ENCODE peak calls at places on chromosomes 13 and 19, in seven cellular contexts. One of them, this sample, is unnamed.

GRCh38 chr19:41431426-41432386 is 4.5 kb upstream of the B3GNT8 start:
- DNase-seq in CD4-positive, alpha-beta memory T cell: no peak
- DNase-seq in small intestine: peak
- DNase-seq in Caco-2: peak
- DNase-seq in AG04449: no peak
- DNase-seq in OCI-LY7: no peak
- DNase-seq in CD8-positive, alpha-beta memory T cell: no peak
- DNase-seq in this sample: no peak

GRCh38 chr19:18629166-18630088 is 7.4 kb upstream of the KLHL26 start:
- DNase-seq in CD4-positive, alpha-beta memory T cell: no peak
- DNase-seq in small intestine: peak
- DNase-seq in Caco-2: no peak
- DNase-seq in AG04449: no peak
- DNase-seq in OCI-LY7: no peak
- DNase-seq in CD8-positive, alpha-beta memory T cell: no peak
- DNase-seq in this sample: no peak

GRCh38 chr13:43816401-43816889 is 29.7 kb upstream of the ENOX1 start:
- DNase-seq in CD4-positive, alpha-beta memory T cell: no peak
- DNase-seq in small intestine: no peak
- DNase-seq in Caco-2: no peak
- DNase-seq in AG04449: no peak
- DNase-seq in OCI-LY7: no peak
- DNase-seq in CD8-positive, alpha-beta memory T cell: no peak
- DNase-seq in this sample: no peak

GRCh38 chr19:32921624-32922023 is 50.1 kb downstream of the CEP89 start:
- DNase-seq in CD4-positive, alpha-beta memory T cell: no peak
- DNase-seq in small intestine: no peak
- DNase-seq in Caco-2: no peak
- DNase-seq in AG04449: no peak
- DNase-seq in OCI-LY7: no peak
- DNase-seq in CD8-positive, alpha-beta memory T cell: no peak
- DNase-seq in this sample: no peak

GRCh38 chr13:84255226-84255625 is 373.0 kb upstream of the SLITRK1 start:
- DNase-seq in CD4-positive, alpha-beta memory T cell: no peak
- DNase-seq in small intestine: no peak
- DNase-seq in Caco-2: no peak
- DNase-seq in AG04449: no peak
- DNase-seq in OCI-LY7: no peak
- DNase-seq in CD8-positive, alpha-beta memory T cell: no peak
- DNase-seq in this sample: no peak

GRCh38 chr19:2540646-2541454 is 64.9 kb downstream of the GADD45B start:
- DNase-seq in CD4-positive, alpha-beta memory T cell: no peak
- DNase-seq in small intestine: peak
- DNase-seq in Caco-2: peak
- DNase-seq in AG04449: peak
- DNase-seq in OCI-LY7: no peak
- DNase-seq in CD8-positive, alpha-beta memory T cell: no peak
- DNase-seq in this sample: no peak

GRCh38 chr13:53204598-53204997 is 176.0 kb downstream of the OLFM4 start:
- DNase-seq in CD4-positive, alpha-beta memory T cell: no peak
- DNase-seq in small intestine: no peak
- DNase-seq in Caco-2: no peak
- DNase-seq in AG04449: no peak
- DNase-seq in OCI-LY7: no peak
- DNase-seq in CD8-positive, alpha-beta memory T cell: no peak
- DNase-seq in this sample: no peak

GRCh38 chr13:36461472-36461871 is 29.2 kb downstream of the CCNA1 start:
- DNase-seq in CD4-positive, alpha-beta memory T cell: no peak
- DNase-seq in small intestine: no peak
- DNase-seq in Caco-2: no peak
- DNase-seq in AG04449: no peak
- DNase-seq in OCI-LY7: no peak
- DNase-seq in CD8-positive, alpha-beta memory T cell: no peak
- DNase-seq in this sample: no peak

GRCh38 chr13:100140441-100140840 is 51.5 kb downstream of the PCCA start:
- DNase-seq in CD4-positive, alpha-beta memory T cell: no peak
- DNase-seq in small intestine: peak
- DNase-seq in Caco-2: no peak
- DNase-seq in AG04449: no peak
- DNase-seq in OCI-LY7: no peak
- DNase-seq in CD8-positive, alpha-beta memory T cell: no peak
- DNase-seq in this sample: no peak

GRCh38 chr13:112325941-112326645 is 50.1 kb upstream of the SPACA7 start:
- DNase-seq in CD4-positive, alpha-beta memory T cell: no peak
- DNase-seq in small intestine: no peak
- DNase-seq in Caco-2: no peak
- DNase-seq in AG04449: no peak
- DNase-seq in OCI-LY7: no peak
- DNase-seq in CD8-positive, alpha-beta memory T cell: no peak
- DNase-seq in this sample: no peak

GRCh38 chr13:96090240-96091101 is 564 bp downstream of the HS6ST3 start:
- DNase-seq in CD4-positive, alpha-beta memory T cell: no peak
- DNase-seq in small intestine: no peak
- DNase-seq in Caco-2: peak
- DNase-seq in AG04449: no peak
- DNase-seq in OCI-LY7: no peak
- DNase-seq in CD8-positive, alpha-beta memory T cell: no peak
- DNase-seq in this sample: no peak

GRCh38 chr13:101751488-101751887 is 299.0 kb downstream of the ITGBL1 start:
- DNase-seq in CD4-positive, alpha-beta memory T cell: no peak
- DNase-seq in small intestine: no peak
- DNase-seq in Caco-2: no peak
- DNase-seq in AG04449: peak
- DNase-seq in OCI-LY7: no peak
- DNase-seq in CD8-positive, alpha-beta memory T cell: no peak
- DNase-seq in this sample: no peak

GRCh38 chr13:25493930-25494707 is 122.3 kb downstream of the ATP8A2 start:
- DNase-seq in CD4-positive, alpha-beta memory T cell: no peak
- DNase-seq in small intestine: no peak
- DNase-seq in Caco-2: peak
- DNase-seq in AG04449: no peak
- DNase-seq in OCI-LY7: no peak
- DNase-seq in CD8-positive, alpha-beta memory T cell: no peak
- DNase-seq in this sample: no peak

GRCh38 chr13:44068169-44068568 is 188.5 kb downstream of the LACC1 start:
- DNase-seq in CD4-positive, alpha-beta memory T cell: no peak
- DNase-seq in small intestine: no peak
- DNase-seq in Caco-2: no peak
- DNase-seq in AG04449: no peak
- DNase-seq in OCI-LY7: no peak
- DNase-seq in CD8-positive, alpha-beta memory T cell: no peak
- DNase-seq in this sample: no peak

GRCh38 chr13:61136101-61136500 is 279.5 kb downstream of the PCDH20 start:
- DNase-seq in CD4-positive, alpha-beta memory T cell: no peak
- DNase-seq in small intestine: no peak
- DNase-seq in Caco-2: peak
- DNase-seq in AG04449: no peak
- DNase-seq in OCI-LY7: no peak
- DNase-seq in CD8-positive, alpha-beta memory T cell: no peak
- DNase-seq in this sample: no peak

GRCh38 chr19:16824658-16825311 is 4.4 kb upstream of the SIN3B start:
- DNase-seq in CD4-positive, alpha-beta memory T cell: no peak
- DNase-seq in small intestine: no peak
- DNase-seq in Caco-2: no peak
- DNase-seq in AG04449: no peak
- DNase-seq in OCI-LY7: no peak
- DNase-seq in CD8-positive, alpha-beta memory T cell: no peak
- DNase-seq in this sample: no peak

GRCh38 chr19:17214531-17215124 is 529 bp upstream of the USE1 start:
- DNase-seq in CD4-positive, alpha-beta memory T cell: no peak
- DNase-seq in small intestine: no peak
- DNase-seq in Caco-2: no peak
- DNase-seq in AG04449: no peak
- DNase-seq in OCI-LY7: no peak
- DNase-seq in CD8-positive, alpha-beta memory T cell: no peak
- DNase-seq in this sample: no peak

DNA sequence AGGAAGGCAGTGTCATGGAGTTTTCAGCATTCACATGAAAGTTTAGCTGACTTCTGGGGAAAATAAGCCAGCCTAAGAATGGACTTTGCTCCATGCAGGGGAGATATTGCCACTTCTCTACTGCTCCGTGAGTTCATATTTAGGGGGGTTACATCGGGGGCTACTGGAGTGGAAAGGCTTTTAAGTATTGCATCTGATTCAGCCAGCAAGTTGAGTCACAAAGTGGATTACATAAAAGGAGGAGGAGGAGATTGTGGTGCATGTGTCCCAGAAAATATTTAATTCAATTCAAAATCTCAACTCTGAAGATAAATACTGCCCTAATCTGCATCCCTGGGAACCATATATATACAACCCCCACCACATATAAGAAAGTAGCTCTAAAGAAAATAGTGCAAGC is 617.2 kb downstream of the DCT start:
- DNase-seq in CD4-positive, alpha-beta memory T cell: no peak
- DNase-seq in small intestine: no peak
- DNase-seq in Caco-2: no peak
- DNase-seq in AG04449: no peak
- DNase-seq in OCI-LY7: no peak
- DNase-seq in CD8-positive, alpha-beta memory T cell: no peak
- DNase-seq in this sample: no peak
- H3K4me3 ChIP-seq in CD4-positive, alpha-beta memory T cell: no peak
- H3K4me3 ChIP-seq in small intestine: no peak
- H3K4me3 ChIP-seq in Caco-2: no peak
- H3K4me3 ChIP-seq in AG04449: no peak
- H3K4me3 ChIP-seq in OCI-LY7: no peak
- H3K4me3 ChIP-seq in CD8-positive, alpha-beta memory T cell: no peak
- H3K4me3 ChIP-seq in this sample: no peak

GRCh38 chr19:34778342-34778741 is 5.3 kb upstream of the ZNF599 start:
- DNase-seq in CD4-positive, alpha-beta memory T cell: no peak
- DNase-seq in small intestine: no peak
- DNase-seq in Caco-2: no peak
- DNase-seq in AG04449: no peak
- DNase-seq in OCI-LY7: no peak
- DNase-seq in CD8-positive, alpha-beta memory T cell: no peak
- DNase-seq in this sample: no peak

GRCh38 chr19:34774857-34775256 is 1.8 kb upstream of the ZNF599 start:
- DNase-seq in CD4-positive, alpha-beta memory T cell: no peak
- DNase-seq in small intestine: no peak
- DNase-seq in Caco-2: no peak
- DNase-seq in AG04449: no peak
- DNase-seq in OCI-LY7: no peak
- DNase-seq in CD8-positive, alpha-beta memory T cell: no peak
- DNase-seq in this sample: no peak

GRCh38 chr19:34767967-34768366 is 5.0 kb downstream of the ZNF599 start:
- DNase-seq in CD4-positive, alpha-beta memory T cell: no peak
- DNase-seq in small intestine: no peak
- DNase-seq in Caco-2: no peak
- DNase-seq in AG04449: no peak
- DNase-seq in OCI-LY7: no peak
- DNase-seq in CD8-positive, alpha-beta memory T cell: no peak
- DNase-seq in this sample: no peak

GRCh38 chr19:34772697-34773554 is at the start of gene ZNF599:
- DNase-seq in CD4-positive, alpha-beta memory T cell: peak
- DNase-seq in small intestine: peak
- DNase-seq in Caco-2: peak
- DNase-seq in AG04449: peak
- DNase-seq in OCI-LY7: peak
- DNase-seq in CD8-positive, alpha-beta memory T cell: peak
- DNase-seq in this sample: peak

GRCh38 chr19:34773555-34773864 is 495 bp upstream of the ZNF599 start:
- DNase-seq in CD4-positive, alpha-beta memory T cell: no peak
- DNase-seq in small intestine: no peak
- DNase-seq in Caco-2: no peak
- DNase-seq in AG04449: no peak
- DNase-seq in OCI-LY7: no peak
- DNase-seq in CD8-positive, alpha-beta memory T cell: no peak
- DNase-seq in this sample: no peak
- H3K4me3 ChIP-seq in CD4-positive, alpha-beta memory T cell: no peak
- H3K4me3 ChIP-seq in small intestine: peak
- H3K4me3 ChIP-seq in Caco-2: no peak
- H3K4me3 ChIP-seq in AG04449: peak
- H3K4me3 ChIP-seq in OCI-LY7: peak
- H3K4me3 ChIP-seq in CD8-positive, alpha-beta memory T cell: peak
- H3K4me3 ChIP-seq in this sample: peak

GRCh38 chr19:12836529-12836863 is 1.8 kb upstream of the MAST1 start:
- DNase-seq in CD4-positive, alpha-beta memory T cell: no peak
- DNase-seq in small intestine: no peak
- DNase-seq in Caco-2: no peak
- DNase-seq in AG04449: no peak
- DNase-seq in OCI-LY7: no peak
- DNase-seq in CD8-positive, alpha-beta memory T cell: no peak
- DNase-seq in this sample: no peak

GRCh38 chr19:12833418-12833746 is 997 bp downstream of the RTBDN start:
- DNase-seq in CD4-positive, alpha-beta memory T cell: no peak
- DNase-seq in small intestine: no peak
- DNase-seq in Caco-2: no peak
- DNase-seq in AG04449: no peak
- DNase-seq in OCI-LY7: no peak
- DNase-seq in CD8-positive, alpha-beta memory T cell: no peak
- DNase-seq in this sample: no peak

GRCh38 chr19:12834418-12834943 is at the start of gene RTBDN:
- DNase-seq in CD4-positive, alpha-beta memory T cell: no peak
- DNase-seq in small intestine: no peak
- DNase-seq in Caco-2: no peak
- DNase-seq in AG04449: no peak
- DNase-seq in OCI-LY7: no peak
- DNase-seq in CD8-positive, alpha-beta memory T cell: no peak
- DNase-seq in this sample: no peak

GRCh38 chr19:12834976-12835757 is 788 bp upstream of the RTBDN start:
- DNase-seq in CD4-positive, alpha-beta memory T cell: no peak
- DNase-seq in small intestine: peak
- DNase-seq in Caco-2: peak
- DNase-seq in AG04449: no peak
- DNase-seq in OCI-LY7: peak
- DNase-seq in CD8-positive, alpha-beta memory T cell: no peak
- DNase-seq in this sample: peak

GRCh38 chr19:12833747-12834417 is 497 bp downstream of the RTBDN start:
- DNase-seq in CD4-positive, alpha-beta memory T cell: no peak
- DNase-seq in small intestine: peak
- DNase-seq in Caco-2: peak
- DNase-seq in AG04449: no peak
- DNase-seq in OCI-LY7: peak
- DNase-seq in CD8-positive, alpha-beta memory T cell: peak
- DNase-seq in this sample: no peak
- H3K4me3 ChIP-seq in CD4-positive, alpha-beta memory T cell: no peak
- H3K4me3 ChIP-seq in small intestine: peak
- H3K4me3 ChIP-seq in Caco-2: peak
- H3K4me3 ChIP-seq in AG04449: peak
- H3K4me3 ChIP-seq in OCI-LY7: peak
- H3K4me3 ChIP-seq in CD8-positive, alpha-beta memory T cell: no peak
- H3K4me3 ChIP-seq in this sample: peak

GRCh38 chr19:3923096-3923758 is 9.6 kb upstream of the NMRK2 start:
- DNase-seq in CD4-positive, alpha-beta memory T cell: no peak
- DNase-seq in small intestine: no peak
- DNase-seq in Caco-2: no peak
- DNase-seq in AG04449: no peak
- DNase-seq in OCI-LY7: no peak
- DNase-seq in CD8-positive, alpha-beta memory T cell: no peak
- DNase-seq in this sample: no peak

GRCh38 chr19:3919793-3920192 is 13.1 kb upstream of the NMRK2 start:
- DNase-seq in CD4-positive, alpha-beta memory T cell: no peak
- DNase-seq in small intestine: no peak
- DNase-seq in Caco-2: no peak
- DNase-seq in AG04449: no peak
- DNase-seq in OCI-LY7: no peak
- DNase-seq in CD8-positive, alpha-beta memory T cell: no peak
- DNase-seq in this sample: no peak

DNA sequence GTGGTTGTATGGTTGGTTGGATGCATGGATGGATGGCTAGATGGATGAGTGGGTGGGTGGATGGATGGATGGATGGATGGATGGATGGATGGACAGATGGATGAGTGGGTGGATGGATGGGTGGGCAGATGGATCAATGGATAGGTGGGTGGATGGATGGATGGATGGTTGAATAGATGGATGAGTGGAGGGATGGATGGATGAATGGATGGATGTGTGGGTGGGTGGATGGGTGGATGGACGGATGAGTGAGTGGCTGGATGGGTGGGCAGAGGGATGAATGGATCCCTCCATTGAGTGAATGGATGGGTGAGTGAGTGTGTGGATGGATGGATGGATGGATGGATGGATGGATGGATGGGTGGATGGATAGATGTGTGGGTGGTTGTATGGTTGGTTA is 9.0 kb upstream of the NMRK2 start:
- DNase-seq in CD4-positive, alpha-beta memory T cell: no peak
- DNase-seq in small intestine: no peak
- DNase-seq in Caco-2: no peak
- DNase-seq in AG04449: no peak
- DNase-seq in OCI-LY7: no peak
- DNase-seq in CD8-positive, alpha-beta memory T cell: no peak
- DNase-seq in this sample: no peak
- H3K4me3 ChIP-seq in CD4-positive, alpha-beta memory T cell: no peak
- H3K4me3 ChIP-seq in small intestine: no peak
- H3K4me3 ChIP-seq in Caco-2: no peak
- H3K4me3 ChIP-seq in AG04449: no peak
- H3K4me3 ChIP-seq in OCI-LY7: no peak
- H3K4me3 ChIP-seq in CD8-positive, alpha-beta memory T cell: no peak
- H3K4me3 ChIP-seq in this sample: no peak

This sample was measured in Jurkat, Clone E6-1.